ENCODE peak calls at places on chromosomes 11 and 22, in seven cellular contexts. Q is substantia nigra; S is suprapubic skin; K is stimulated activated CD4-positive, alpha-beta T cell treated with anti-CD3 and anti-CD28 coated beads, Interleukin-1b, Interleukin-23, amount 100 ng/mL, for 24 hours; L is fibroblast of the conjunctiva; O is epithelial cell of proximal tubule; A is WTC11. U is an unnamed sample.

GRCh38 chr11:73197348-73197747 is 20.7 kb upstream of the P2RY2 start:
- DNase-seq in L (no peak), Q (no peak), A (peak), K (no peak), S (peak), O (no peak), U (no peak)

GRCh38 chr11:86800076-86800955 is at the start of gene PRSS23:
- DNase-seq in O (no peak), K (peak), L (peak), Q (no peak), S (peak), A (peak), U (peak)

GRCh38 chr11:45209904-45210699 is 63.7 kb downstream of the PRDM11 start:
- DNase-seq in L (peak), S (no peak), O (no peak), K (no peak), Q (peak), A (peak), U (no peak)

GRCh38 chr22:49182416-49182815 is 645.3 kb downstream of the BRD1 start:
- DNase-seq in S (no peak), O (no peak), K (no peak), L (no peak), A (no peak), Q (no peak), U (no peak)

GRCh38 chr11:31883435-31883834 is 72.3 kb upstream of the PAX6 start:
- DNase-seq in K (no peak), O (no peak), L (no peak), S (no peak), Q (no peak), A (no peak), U (no peak)

GRCh38 chr11:114019046-114019445 is 40.5 kb upstream of the ZBTB16 start:
- DNase-seq in L (no peak), Q (no peak), K (no peak), A (no peak), O (no peak), S (no peak), U (no peak)

GRCh38 chr11:70655816-70656215 is 257.5 kb downstream of the CTTN start:
- DNase-seq in A (no peak), S (no peak), K (no peak), L (no peak), Q (no peak), O (no peak), U (no peak)

GRCh38 chr22:27153386-27153785 is 496.0 kb downstream of the MIAT start:
- DNase-seq in L (no peak), S (no peak), Q (no peak), O (no peak), K (no peak), A (no peak), U (no peak)

GRCh38 chr11:103109818-103110388 is 677 bp downstream of the DYNC2H1 start:
- DNase-seq in O (no peak), K (no peak), L (no peak), A (peak), Q (no peak), S (no peak), U (no peak)

GRCh38 chr11:72380132-72380503 is 54.2 kb downstream of the CLPB start:
- DNase-seq in K (no peak), Q (no peak), S (no peak), O (no peak), A (no peak), L (no peak), U (no peak)

GRCh38 chr11:17183836-17184235 is 23.9 kb downstream of the PIK3C2A start:
- DNase-seq in O (no peak), A (no peak), Q (no peak), S (no peak), K (no peak), L (no peak), U (no peak)

GRCh38 chr11:78339945-78340344 is 77.7 kb downstream of the GAB2 start:
- DNase-seq in S (no peak), L (no peak), O (no peak), K (no peak), Q (no peak), A (no peak), U (no peak)

GRCh38 chr11:85406316-85406715 is 220.8 kb downstream of the DLG2 start:
- DNase-seq in Q (no peak), A (no peak), S (no peak), O (no peak), K (no peak), L (no peak), U (no peak)

GRCh38 chr11:17568944-17569343 is 21.9 kb downstream of the OTOG start:
- DNase-seq in A (no peak), S (no peak), Q (no peak), K (no peak), L (no peak), O (no peak), U (no peak)

GRCh38 chr11:14908214-14908880 is 16.3 kb upstream of the CYP2R1 start:
- DNase-seq in A (no peak), L (peak), O (no peak), K (no peak), S (no peak), Q (no peak), U (peak)

GRCh38 chr11:74726547-74727182 is 4.6 kb downstream of the CHRDL2 start:
- DNase-seq in O (no peak), A (peak), S (peak), L (peak), K (peak), Q (no peak), U (no peak)

GRCh38 chr11:10818594-10818993 is 9.9 kb upstream of the EIF4G2 start:
- DNase-seq in K (no peak), O (no peak), A (no peak), Q (no peak), L (no peak), S (no peak), U (no peak)

GRCh38 chr11:17014321-17014773 is at the start of gene PLEKHA7:
- DNase-seq in L (no peak), K (no peak), A (peak), Q (no peak), O (no peak), S (no peak), U (no peak)

GRCh38 chr11:72075109-72075508 is 5.2 kb downstream of the NUMA1 start:
- DNase-seq in O (no peak), S (no peak), L (no peak), Q (no peak), A (no peak), K (no peak), U (no peak)

GRCh38 chr11:12185914-12186313 is 75.5 kb downstream of the MICAL2 start:
- DNase-seq in K (no peak), Q (no peak), A (no peak), S (no peak), L (no peak), O (no peak), U (no peak)

GRCh38 chr11:19437760-19438159 is 197.0 kb upstream of the E2F8 start:
- DNase-seq in O (no peak), L (peak), K (no peak), S (no peak), A (no peak), Q (no peak), U (no peak)

GRCh38 chr11:67584205-67584880 is 731 bp downstream of the GSTP1 start:
- DNase-seq in Q (no peak), L (peak), S (peak), K (no peak), O (no peak), A (peak), U (no peak)

GRCh38 chr22:41524809-41525449 is 19.3 kb downstream of the POLR3H start:
- DNase-seq in L (no peak), A (peak), K (peak), S (no peak), O (no peak), Q (no peak), U (no peak)

GRCh38 chr11:84021291-84021690 is 735.1 kb upstream of the CCDC90B start:
- DNase-seq in K (no peak), Q (no peak), S (no peak), L (no peak), A (no peak), O (no peak), U (no peak)

GRCh38 chr11:119335655-119336543 is 1.6 kb downstream of the RNF26 start:
- DNase-seq in O (no peak), Q (peak), L (no peak), A (no peak), K (no peak), S (peak), U (no peak)

GRCh38 chr11:78588517-78588916 is 13.9 kb upstream of the NARS2 start:
- DNase-seq in O (no peak), Q (no peak), K (no peak), L (no peak), S (no peak), A (no peak), U (no peak)

GRCh38 chr22:39149915-39150847 is 2.3 kb downstream of the CBX7 start:
- DNase-seq in Q (no peak), K (no peak), O (no peak), S (peak), A (peak), L (no peak), U (no peak)

GRCh38 chr22:44881624-44882023 is 128.2 kb downstream of the PHF21B start:
- DNase-seq in O (no peak), S (peak), Q (no peak), K (no peak), L (no peak), A (no peak), U (no peak)